ENCODE peak calls at places on chromosome 18, in seven cellular contexts. One of them, this sample, is unnamed.

GRCh38 chr18:59268127-59268721 is 5.0 kb downstream of the RAX start:
- DNase-seq in SK-N-SH: peak; percentile 40
- DNase-seq in coronary artery: no peak
- DNase-seq in uterus: no peak
- DNase-seq in HCT116: no peak
- DNase-seq in CD8-positive, alpha-beta T cell: no peak
- DNase-seq in left ventricle myocardium inferior: no peak
- DNase-seq in this sample: no peak

GRCh38 chr18:2905802-2906521 is 59.2 kb downstream of the EMILIN2 start:
- DNase-seq in left ventricle myocardium inferior: peak; percentile 78
- DNase-seq in SK-N-SH: peak; percentile 82
- DNase-seq in HCT116: peak; percentile 33
- DNase-seq in uterus: peak; percentile 78
- DNase-seq in coronary artery: peak; percentile 67
- DNase-seq in CD8-positive, alpha-beta T cell: peak; percentile 17
- DNase-seq in this sample: no peak

GRCh38 chr18:43526436-43527150 is 249.3 kb upstream of the SYT4 start:
- DNase-seq in HCT116: no peak
- DNase-seq in coronary artery: no peak
- DNase-seq in left ventricle myocardium inferior: no peak
- DNase-seq in uterus: no peak
- DNase-seq in CD8-positive, alpha-beta T cell: no peak
- DNase-seq in SK-N-SH: no peak
- DNase-seq in this sample: no peak

GRCh38 chr18:5298156-5298852 is 2.8 kb upstream of the ZBTB14 start:
- DNase-seq in coronary artery: no peak
- DNase-seq in uterus: no peak
- DNase-seq in HCT116: no peak
- DNase-seq in CD8-positive, alpha-beta T cell: no peak
- DNase-seq in SK-N-SH: no peak
- DNase-seq in left ventricle myocardium inferior: no peak
- DNase-seq in this sample: no peak

GRCh38 chr18:13374468-13375301 is 156.1 kb downstream of the LDLRAD4 start:
- DNase-seq in coronary artery: peak; percentile 83
- DNase-seq in uterus: no peak
- DNase-seq in left ventricle myocardium inferior: no peak
- DNase-seq in CD8-positive, alpha-beta T cell: no peak
- DNase-seq in SK-N-SH: peak; percentile 74
- DNase-seq in HCT116: no peak
- DNase-seq in this sample: peak; percentile 89

GRCh38 chr18:46591821-46592391 is 65.1 kb downstream of the LOXHD1 start:
- DNase-seq in HCT116: no peak
- DNase-seq in left ventricle myocardium inferior: no peak
- DNase-seq in CD8-positive, alpha-beta T cell: no peak
- DNase-seq in uterus: no peak
- DNase-seq in coronary artery: no peak
- DNase-seq in SK-N-SH: no peak
- DNase-seq in this sample: no peak

GRCh38 chr18:9366126-9366714 is 31.6 kb downstream of the TWSG1 start:
- DNase-seq in CD8-positive, alpha-beta T cell: no peak
- DNase-seq in HCT116: peak; percentile 64
- DNase-seq in SK-N-SH: peak; percentile 31
- DNase-seq in uterus: no peak
- DNase-seq in coronary artery: no peak
- DNase-seq in left ventricle myocardium inferior: no peak
- DNase-seq in this sample: peak; percentile 75

GRCh38 chr18:57640236-57640635 is 18.6 kb upstream of the NARS1 start:
- DNase-seq in uterus: no peak
- DNase-seq in CD8-positive, alpha-beta T cell: no peak
- DNase-seq in coronary artery: no peak
- DNase-seq in left ventricle myocardium inferior: no peak
- DNase-seq in HCT116: no peak
- DNase-seq in SK-N-SH: no peak
- DNase-seq in this sample: no peak

GRCh38 chr18:24214913-24215312 is 76.1 kb downstream of the CABYR start:
- DNase-seq in coronary artery: no peak
- DNase-seq in SK-N-SH: no peak
- DNase-seq in left ventricle myocardium inferior: no peak
- DNase-seq in HCT116: no peak
- DNase-seq in uterus: no peak
- DNase-seq in CD8-positive, alpha-beta T cell: no peak
- DNase-seq in this sample: no peak

GRCh38 chr18:44128365-44128764 is 552.3 kb upstream of the SETBP1 start:
- DNase-seq in uterus: no peak
- DNase-seq in left ventricle myocardium inferior: no peak
- DNase-seq in coronary artery: no peak
- DNase-seq in CD8-positive, alpha-beta T cell: no peak
- DNase-seq in HCT116: no peak
- DNase-seq in SK-N-SH: no peak
- DNase-seq in this sample: no peak

GRCh38 chr18:45255142-45255890 is 360.0 kb upstream of the SLC14A2 start:
- DNase-seq in SK-N-SH: no peak
- DNase-seq in left ventricle myocardium inferior: no peak
- DNase-seq in coronary artery: no peak
- DNase-seq in HCT116: no peak
- DNase-seq in CD8-positive, alpha-beta T cell: no peak
- DNase-seq in uterus: peak; percentile 70
- DNase-seq in this sample: no peak

GRCh38 chr18:27579364-27579763 is 394.3 kb upstream of the CHST9 start:
- DNase-seq in uterus: no peak
- DNase-seq in CD8-positive, alpha-beta T cell: no peak
- DNase-seq in coronary artery: no peak
- DNase-seq in HCT116: no peak
- DNase-seq in left ventricle myocardium inferior: no peak
- DNase-seq in SK-N-SH: no peak
- DNase-seq in this sample: no peak

GRCh38 chr18:2979871-2980606 is 32.9 kb downstream of the LPIN2 start:
- DNase-seq in CD8-positive, alpha-beta T cell: no peak
- DNase-seq in coronary artery: no peak
- DNase-seq in left ventricle myocardium inferior: no peak
- DNase-seq in HCT116: no peak
- DNase-seq in SK-N-SH: no peak
- DNase-seq in uterus: no peak
- DNase-seq in this sample: no peak

GRCh38 chr18:45441110-45441842 is 174.0 kb upstream of the SLC14A2 start:
- DNase-seq in uterus: no peak
- DNase-seq in coronary artery: no peak
- DNase-seq in CD8-positive, alpha-beta T cell: no peak
- DNase-seq in SK-N-SH: no peak
- DNase-seq in left ventricle myocardium inferior: no peak
- DNase-seq in HCT116: no peak
- DNase-seq in this sample: no peak

GRCh38 chr18:10123006-10123950 is 209.5 kb downstream of the VAPA start:
- DNase-seq in left ventricle myocardium inferior: no peak
- DNase-seq in HCT116: no peak
- DNase-seq in uterus: no peak
- DNase-seq in SK-N-SH: no peak
- DNase-seq in CD8-positive, alpha-beta T cell: no peak
- DNase-seq in coronary artery: no peak
- DNase-seq in this sample: no peak

GRCh38 chr18:23531912-23532311 is 28.6 kb downstream of the RMC1 start:
- DNase-seq in CD8-positive, alpha-beta T cell: no peak
- DNase-seq in HCT116: no peak
- DNase-seq in SK-N-SH: no peak
- DNase-seq in uterus: no peak
- DNase-seq in left ventricle myocardium inferior: no peak
- DNase-seq in coronary artery: no peak
- DNase-seq in this sample: no peak

GRCh38 chr18:50674307-50674706 is 114.4 kb downstream of the MAPK4 start:
- DNase-seq in SK-N-SH: no peak
- DNase-seq in uterus: no peak
- DNase-seq in left ventricle myocardium inferior: peak; percentile 46
- DNase-seq in coronary artery: no peak
- DNase-seq in HCT116: no peak
- DNase-seq in CD8-positive, alpha-beta T cell: no peak
- DNase-seq in this sample: peak; percentile 72

GRCh38 chr18:24868331-24868730 is 407.9 kb downstream of the HRH4 start:
- DNase-seq in SK-N-SH: no peak
- DNase-seq in coronary artery: no peak
- DNase-seq in left ventricle myocardium inferior: no peak
- DNase-seq in HCT116: no peak
- DNase-seq in uterus: no peak
- DNase-seq in CD8-positive, alpha-beta T cell: no peak
- DNase-seq in this sample: no peak

GRCh38 chr18:3481696-3482210 is 31.8 kb downstream of the TGIF1 start:
- DNase-seq in CD8-positive, alpha-beta T cell: no peak
- DNase-seq in uterus: no peak
- DNase-seq in left ventricle myocardium inferior: no peak
- DNase-seq in coronary artery: no peak
- DNase-seq in SK-N-SH: peak; percentile 52
- DNase-seq in HCT116: peak; percentile 35
- DNase-seq in this sample: no peak

GRCh38 chr18:48348739-48349138 is 60.4 kb downstream of the ZBTB7C start:
- DNase-seq in left ventricle myocardium inferior: no peak
- DNase-seq in coronary artery: peak; percentile 53
- DNase-seq in SK-N-SH: no peak
- DNase-seq in uterus: no peak
- DNase-seq in HCT116: no peak
- DNase-seq in CD8-positive, alpha-beta T cell: no peak
- DNase-seq in this sample: no peak

DNA sequence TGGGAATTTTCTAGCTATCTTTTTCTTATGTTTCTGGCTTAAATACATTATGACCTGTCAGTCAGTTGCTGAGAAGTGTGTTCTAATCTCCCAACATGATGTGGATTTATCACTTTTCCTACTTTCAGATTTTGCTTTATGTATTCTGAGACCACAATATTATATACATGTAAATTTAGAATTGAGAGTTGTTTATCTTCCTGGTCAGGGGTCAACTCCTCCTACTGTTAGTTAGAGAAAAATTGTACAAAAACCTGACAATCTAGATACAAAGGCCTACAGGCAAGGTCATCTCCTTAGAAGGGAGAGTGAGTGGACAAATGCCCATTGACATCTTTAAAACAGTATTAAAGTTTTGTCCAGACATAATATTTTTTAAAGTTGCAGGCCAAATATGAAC is 30.6 kb downstream of the C18orf63 start:
- DNase-seq in left ventricle myocardium inferior: no peak
- DNase-seq in CD8-positive, alpha-beta T cell: no peak
- DNase-seq in SK-N-SH: no peak
- DNase-seq in HCT116: no peak
- DNase-seq in uterus: no peak
- DNase-seq in coronary artery: no peak
- DNase-seq in this sample: no peak
- H3K27ac ChIP-seq in left ventricle myocardium inferior: no peak overlapping the region
- H3K27ac ChIP-seq in CD8-positive, alpha-beta T cell: no peak overlapping the region
- H3K27ac ChIP-seq in SK-N-SH: no peak overlapping the region
- H3K27ac ChIP-seq in HCT116: no peak overlapping the region
- H3K27ac ChIP-seq in uterus: no peak overlapping the region
- H3K27ac ChIP-seq in coronary artery: no peak overlapping the region
- H3K27ac ChIP-seq in this sample: no peak overlapping the region

GRCh38 chr18:36697905-36698304 is 130.9 kb downstream of the TPGS2 start:
- DNase-seq in CD8-positive, alpha-beta T cell: no peak
- DNase-seq in uterus: no peak
- DNase-seq in left ventricle myocardium inferior: no peak
- DNase-seq in HCT116: no peak
- DNase-seq in SK-N-SH: no peak
- DNase-seq in coronary artery: no peak
- DNase-seq in this sample: no peak

GRCh38 chr18:36692331-36692730 is 136.5 kb downstream of the TPGS2 start:
- DNase-seq in CD8-positive, alpha-beta T cell: no peak
- DNase-seq in SK-N-SH: peak; percentile 37
- DNase-seq in uterus: no peak
- DNase-seq in HCT116: no peak
- DNase-seq in coronary artery: no peak
- DNase-seq in left ventricle myocardium inferior: no peak
- DNase-seq in this sample: no peak

GRCh38 chr18:36692909-36693308 is 135.9 kb downstream of the TPGS2 start:
- DNase-seq in SK-N-SH: peak; percentile 35
- DNase-seq in uterus: no peak
- DNase-seq in coronary artery: no peak
- DNase-seq in CD8-positive, alpha-beta T cell: no peak
- DNase-seq in HCT116: no peak
- DNase-seq in left ventricle myocardium inferior: no peak
- DNase-seq in this sample: no peak

GRCh38 chr18:36693931-36694661 is 134.7 kb downstream of the TPGS2 start:
- DNase-seq in SK-N-SH: no peak
- DNase-seq in HCT116: no peak
- DNase-seq in coronary artery: no peak
- DNase-seq in CD8-positive, alpha-beta T cell: no peak
- DNase-seq in left ventricle myocardium inferior: no peak
- DNase-seq in uterus: no peak
- DNase-seq in this sample: peak; percentile 28

GRCh38 chr18:36695806-36696205 is 133.0 kb downstream of the TPGS2 start:
- DNase-seq in left ventricle myocardium inferior: no peak
- DNase-seq in SK-N-SH: no peak
- DNase-seq in uterus: no peak
- DNase-seq in CD8-positive, alpha-beta T cell: no peak
- DNase-seq in coronary artery: no peak
- DNase-seq in HCT116: no peak
- DNase-seq in this sample: no peak
- H3K27ac ChIP-seq in left ventricle myocardium inferior: no peak overlapping the region
- H3K27ac ChIP-seq in SK-N-SH: no peak overlapping the region
- H3K27ac ChIP-seq in uterus: no peak overlapping the region
- H3K27ac ChIP-seq in CD8-positive, alpha-beta T cell: no peak overlapping the region
- H3K27ac ChIP-seq in coronary artery: no peak overlapping the region
- H3K27ac ChIP-seq in HCT116: no peak overlapping the region
- H3K27ac ChIP-seq in this sample: no peak overlapping the region

GRCh38 chr18:28728891-28729290 is 552.0 kb upstream of the CDH2 start:
- DNase-seq in coronary artery: no peak
- DNase-seq in left ventricle myocardium inferior: no peak
- DNase-seq in CD8-positive, alpha-beta T cell: no peak
- DNase-seq in uterus: no peak
- DNase-seq in SK-N-SH: no peak
- DNase-seq in HCT116: no peak
- DNase-seq in this sample: no peak

GRCh38 chr18:28725876-28726275 is 548.9 kb upstream of the CDH2 start:
- DNase-seq in uterus: no peak
- DNase-seq in CD8-positive, alpha-beta T cell: no peak
- DNase-seq in coronary artery: no peak
- DNase-seq in left ventricle myocardium inferior: no peak
- DNase-seq in HCT116: no peak
- DNase-seq in SK-N-SH: peak; percentile 16
- DNase-seq in this sample: no peak

GRCh38 chr18:28723506-28723905 is 546.6 kb upstream of the CDH2 start:
- DNase-seq in HCT116: no peak
- DNase-seq in CD8-positive, alpha-beta T cell: no peak
- DNase-seq in uterus: no peak
- DNase-seq in coronary artery: no peak
- DNase-seq in SK-N-SH: no peak
- DNase-seq in left ventricle myocardium inferior: no peak
- DNase-seq in this sample: no peak

DNA sequence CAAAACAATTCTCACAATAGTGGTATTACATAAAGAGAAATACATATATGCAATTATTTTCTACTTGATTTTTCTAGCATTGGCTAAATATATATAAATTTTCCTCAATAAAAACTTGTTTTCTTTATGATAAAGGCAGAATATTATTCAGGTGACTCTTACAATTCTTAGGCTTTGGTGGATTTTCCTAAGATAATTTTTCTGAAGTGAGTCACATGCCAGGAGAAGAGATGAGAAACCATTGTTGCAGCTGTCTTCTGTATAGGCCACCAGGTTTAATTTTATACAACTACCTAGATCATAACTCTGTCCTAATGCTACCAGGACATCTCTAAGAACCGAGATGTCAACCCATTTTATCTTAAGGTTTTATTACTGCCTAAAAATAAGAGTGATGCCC is 552.4 kb upstream of the CDH2 start:
- DNase-seq in coronary artery: no peak
- DNase-seq in HCT116: no peak
- DNase-seq in uterus: no peak
- DNase-seq in SK-N-SH: no peak
- DNase-seq in CD8-positive, alpha-beta T cell: no peak
- DNase-seq in left ventricle myocardium inferior: no peak
- DNase-seq in this sample: no peak
- H3K27ac ChIP-seq in coronary artery: no peak overlapping the region
- H3K27ac ChIP-seq in HCT116: no peak overlapping the region
- H3K27ac ChIP-seq in uterus: no peak overlapping the region
- H3K27ac ChIP-seq in SK-N-SH: no peak overlapping the region
- H3K27ac ChIP-seq in CD8-positive, alpha-beta T cell: no peak overlapping the region
- H3K27ac ChIP-seq in left ventricle myocardium inferior: no peak overlapping the region
- H3K27ac ChIP-seq in this sample: no peak overlapping the region

GRCh38 chr18:76985156-76985950 is 147.2 kb downstream of the MBP start:
- DNase-seq in uterus: no peak
- DNase-seq in SK-N-SH: no peak
- DNase-seq in left ventricle myocardium inferior: no peak
- DNase-seq in coronary artery: no peak
- DNase-seq in HCT116: no peak
- DNase-seq in CD8-positive, alpha-beta T cell: no peak
- DNase-seq in this sample: no peak
- H3K27ac ChIP-seq in uterus: no peak overlapping the region
- H3K27ac ChIP-seq in SK-N-SH: no peak overlapping the region
- H3K27ac ChIP-seq in left ventricle myocardium inferior: no peak overlapping the region
- H3K27ac ChIP-seq in coronary artery: no peak overlapping the region
- H3K27ac ChIP-seq in HCT116: no peak overlapping the region
- H3K27ac ChIP-seq in CD8-positive, alpha-beta T cell: no peak overlapping the region
- H3K27ac ChIP-seq in this sample: no peak overlapping the region

This sample was measured in dorsolateral prefrontal cortex.